ENCODE peak calls at places on chromosomes 6 and 20, in nine cellular contexts. S, R, O, Z, T, C, N, P and E are unnamed samples.

GRCh38 chr20:32960849-32961731 is 43.1 kb downstream of the SUN5 start:
- DNase-seq in R (no peak), P (no peak), T (no peak), N (no peak), S (no peak), Z (no peak), C (no peak), O (no peak), E (no peak)

GRCh38 chr6:98747960-98748359 is 86.4 kb upstream of the POU3F2 start:
- DNase-seq in S (no peak), N (no peak), T (no peak), R (no peak), C (no peak), P (no peak), Z (peak; percentile 40), O (no peak), E (no peak)

GRCh38 chr20:63102720-63103375 is 96.1 kb upstream of the BHLHE23 start:
- DNase-seq in P (peak; percentile 24), S (peak; percentile 27), R (peak; percentile 9), T (no peak), O (no peak), C (peak; percentile 25), Z (peak; percentile 35), N (no peak), E (peak; percentile 14)

GRCh38 chr6:145845557-145845956 is 31.0 kb upstream of the FBXO30 start:
- DNase-seq in O (no peak), S (no peak), C (no peak), P (no peak), Z (no peak), T (no peak), N (no peak), R (no peak), E (no peak)

GRCh38 chr20:1001981-1002681 is at the start of gene RSPO4:
- DNase-seq in C (peak; percentile 64), Z (no peak), O (peak; percentile 18), N (no peak), S (no peak), P (no peak), R (no peak), T (no peak), E (peak; percentile 3)

GRCh38 chr6:144190051-144190450 is 39.7 kb downstream of the STX11 start:
- DNase-seq in T (no peak), O (no peak), R (no peak), C (no peak), S (no peak), N (no peak), Z (no peak), P (no peak), E (no peak)

GRCh38 chr20:33793011-33793931 is 17.9 kb upstream of the CHMP4B start:
- DNase-seq in Z (peak; percentile 39), O (no peak), C (no peak), S (peak; percentile 72), R (no peak), P (no peak), N (peak; percentile 34), T (peak; percentile 43), E (no peak)

GRCh38 chr20:2151805-2152727 is 50.4 kb downstream of the STK35 start:
- DNase-seq in Z (peak; percentile 76), T (no peak), O (no peak), C (no peak), R (peak; percentile 66), S (peak; percentile 88), P (peak; percentile 32), N (peak; percentile 36), E (peak; percentile 62)

GRCh38 chr6:5512422-5512821 is 251.1 kb downstream of the FARS2 start:
- DNase-seq in C (no peak), S (no peak), Z (no peak), O (no peak), R (no peak), P (no peak), N (no peak), T (no peak), E (no peak)

GRCh38 chr6:136174510-136174909 is 75.6 kb downstream of the MTFR2 start:
- DNase-seq in Z (no peak), T (no peak), R (no peak), S (peak; percentile 31), P (no peak), C (no peak), O (no peak), N (no peak), E (no peak)

GRCh38 chr6:127177030-127177928 is 58.8 kb downstream of the RSPO3 start:
- DNase-seq in T (no peak), P (no peak), R (no peak), Z (no peak), S (peak; percentile 91), N (no peak), C (no peak), O (no peak), E (no peak)

GRCh38 chr20:54550776-54551396 is 75.5 kb downstream of the DOK5 start:
- DNase-seq in Z (no peak), O (no peak), C (no peak), R (no peak), S (peak; percentile 40), T (no peak), N (no peak), P (no peak), E (no peak)

GRCh38 chr20:44863661-44864060 is 21.8 kb upstream of the YWHAB start:
- DNase-seq in C (no peak), O (no peak), R (no peak), Z (no peak), N (no peak), T (no peak), S (peak; percentile 37), P (peak; percentile 32), E (no peak)

GRCh38 chr6:143545976-143546547 is 34.5 kb upstream of the FUCA2 start:
- DNase-seq in N (no peak), O (no peak), T (no peak), R (peak; percentile 50), Z (no peak), S (peak; percentile 40), P (no peak), C (no peak), E (no peak)

GRCh38 chr20:49433387-49433786 is 49.1 kb downstream of the KCNB1 start:
- DNase-seq in N (no peak), C (no peak), T (no peak), P (peak; percentile 52), Z (no peak), R (no peak), O (no peak), S (no peak), E (no peak)

GRCh38 chr6:165760803-165761185 is 97.8 kb upstream of the PDE10A start:
- DNase-seq in N (no peak), C (no peak), S (no peak), O (no peak), P (no peak), R (no peak), T (no peak), Z (no peak), E (no peak)

GRCh38 chr6:161233986-161234620 is 39.8 kb downstream of the AGPAT4 start:
- DNase-seq in O (no peak), P (peak; percentile 65), R (peak; percentile 82), N (peak; percentile 52), Z (peak; percentile 75), C (no peak), T (no peak), S (peak; percentile 94), E (peak; percentile 19)

GRCh38 chr6:25173951-25174474 is 105.2 kb upstream of the CARMIL1 start:
- DNase-seq in O (no peak), S (peak; percentile 97), Z (peak; percentile 96), C (no peak), T (no peak), N (no peak), R (peak; percentile 98), P (no peak), E (no peak)

DNA sequence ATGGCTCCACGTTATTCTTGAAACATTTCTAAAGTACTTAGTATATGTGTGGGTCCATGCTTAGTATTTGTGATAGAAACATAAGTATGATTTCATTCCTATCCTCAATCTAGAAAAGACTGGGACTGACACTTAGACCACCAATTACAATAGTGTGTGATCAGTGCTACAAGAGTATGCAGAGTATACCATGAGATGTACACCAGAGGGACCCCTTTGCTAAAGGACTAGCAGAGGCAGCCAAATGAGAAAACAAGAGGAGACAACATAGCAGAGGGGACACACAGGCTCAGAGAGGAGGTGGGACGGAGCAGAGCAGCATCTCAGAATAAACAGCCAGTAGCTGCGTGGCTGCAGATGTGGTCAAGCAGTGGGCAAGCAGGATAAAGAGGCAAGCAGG is 21.0 kb downstream of the RMND1 start:
- DNase-seq in R (no peak), T (no peak), N (no peak), S (no peak), Z (no peak), C (peak; percentile 75), O (no peak), P (no peak), E (no peak)
- TF ChIP-seq CTCF in R (peak; percentile 23), T (no peak), N (no peak), S (no peak), Z (no peak), C (peak; percentile 54), O (no peak), P (peak; percentile 31), E (no peak)

GRCh38 chr20:57242414-57242813 is 24.0 kb downstream of the BMP7 start:
- DNase-seq in Z (no peak), N (no peak), S (no peak), R (no peak), C (no peak), O (no peak), P (no peak), T (no peak), E (no peak)

GRCh38 chr20:57241592-57241991 is 24.8 kb downstream of the BMP7 start:
- DNase-seq in T (no peak), P (no peak), Z (no peak), C (no peak), O (no peak), S (no peak), R (no peak), N (no peak), E (no peak)

GRCh38 chr20:57244627-57245214 is 21.7 kb downstream of the BMP7 start:
- DNase-seq in O (no peak), R (no peak), T (no peak), N (no peak), S (no peak), C (peak; percentile 44), Z (no peak), P (peak; percentile 78), E (peak; percentile 77)

GRCh38 chr20:57244221-57244585 is 22.2 kb downstream of the BMP7 start:
- DNase-seq in S (no peak), Z (no peak), T (no peak), C (no peak), R (no peak), N (no peak), O (no peak), P (no peak), E (peak; percentile 92)

GRCh38 chr20:57243480-57244220 is 22.8 kb downstream of the BMP7 start:
- DNase-seq in N (no peak), P (no peak), S (no peak), Z (no peak), O (no peak), C (no peak), T (no peak), R (peak; percentile 18), E (peak; percentile 82)
- TF ChIP-seq CTCF in N (no peak), P (no peak), S (no peak), Z (peak; percentile 16), O (no peak), C (no peak), T (no peak), R (peak; percentile 10), E (no peak)

GRCh38 chr6:45795678-45796077 is 220.0 kb downstream of the CLIC5 start:
- DNase-seq in T (no peak), N (no peak), Z (peak; percentile 27), S (no peak), P (no peak), O (no peak), R (no peak), C (no peak), E (no peak)
- TF ChIP-seq CTCF in T (no peak), N (no peak), Z (no peak), S (no peak), P (no peak), O (no peak), R (no peak), C (no peak), E (no peak)

GRCh38 chr6:44222987-44223470 is 366 bp upstream of the SLC29A1 start:
- DNase-seq in O (no peak), Z (peak; percentile 16), T (no peak), N (no peak), R (no peak), C (no peak), S (no peak), P (no peak), E (peak; percentile 20)
- TF ChIP-seq CTCF in O (no peak), Z (no peak), T (no peak), N (no peak), R (no peak), C (no peak), S (no peak), P (no peak), E (no peak)